ENCODE peak calls at places on chromosomes 16 and 17, in four cellular contexts. One of them, this sample, is unnamed.

GRCh38 chr17:49454050-49454449 is 39.4 kb upstream of the PHB1 start:
- DNase-seq in HepG2: peak
- DNase-seq in WTC11: no peak
- DNase-seq in K562: no peak
- DNase-seq in this sample: no peak

GRCh38 chr17:8105957-8106398 is 12.3 kb downstream of the ALOXE3 start:
- DNase-seq in HepG2: no peak
- DNase-seq in WTC11: no peak
- DNase-seq in K562: no peak
- DNase-seq in this sample: no peak

GRCh38 chr17:51850206-51850605 is 308.3 kb downstream of the CA10 start:
- DNase-seq in HepG2: peak
- DNase-seq in WTC11: no peak
- DNase-seq in K562: no peak
- DNase-seq in this sample: no peak

GRCh38 chr17:38868095-38868967 is 1.5 kb upstream of the LASP1 start:
- DNase-seq in HepG2: peak
- DNase-seq in WTC11: no peak
- DNase-seq in K562: no peak
- DNase-seq in this sample: no peak

GRCh38 chr17:9982159-9982558 is 77.1 kb upstream of the RCVRN start:
- DNase-seq in HepG2: peak
- DNase-seq in WTC11: peak
- DNase-seq in K562: peak
- DNase-seq in this sample: peak

GRCh38 chr17:44733753-44734152 is 25.0 kb upstream of the ADAM11 start:
- DNase-seq in HepG2: peak
- DNase-seq in WTC11: peak
- DNase-seq in K562: no peak
- DNase-seq in this sample: peak

GRCh38 chr16:88442811-88443576 is 10.1 kb upstream of the ZFPM1 start:
- DNase-seq in HepG2: peak
- DNase-seq in WTC11: peak
- DNase-seq in K562: peak
- DNase-seq in this sample: peak

GRCh38 chr17:6591599-6592158 is 35.3 kb upstream of the PITPNM3 start:
- DNase-seq in HepG2: peak
- DNase-seq in WTC11: no peak
- DNase-seq in K562: no peak
- DNase-seq in this sample: no peak

GRCh38 chr16:75402821-75403475 is 30.4 kb downstream of the CFDP1 start:
- DNase-seq in HepG2: peak
- DNase-seq in WTC11: no peak
- DNase-seq in K562: peak
- DNase-seq in this sample: peak

GRCh38 chr16:89224665-89225064 is 7.2 kb downstream of the ZNF778 start:
- DNase-seq in HepG2: no peak
- DNase-seq in WTC11: no peak
- DNase-seq in K562: no peak
- DNase-seq in this sample: no peak

GRCh38 chr16:17149904-17150483 is 320.8 kb downstream of the XYLT1 start:
- DNase-seq in HepG2: peak
- DNase-seq in WTC11: no peak
- DNase-seq in K562: no peak
- DNase-seq in this sample: no peak

GRCh38 chr16:49544828-49545227 is 171.2 kb downstream of the C16orf78 start:
- DNase-seq in HepG2: no peak
- DNase-seq in WTC11: no peak
- DNase-seq in K562: no peak
- DNase-seq in this sample: no peak

GRCh38 chr16:66561381-66562080 is 4.7 kb upstream of the CMTM1 start:
- DNase-seq in HepG2: no peak
- DNase-seq in WTC11: no peak
- DNase-seq in K562: no peak
- DNase-seq in this sample: no peak

GRCh38 chr17:80698297-80698696 is 153.7 kb downstream of the RPTOR start:
- DNase-seq in HepG2: no peak
- DNase-seq in WTC11: no peak
- DNase-seq in K562: no peak
- DNase-seq in this sample: no peak

GRCh38 chr17:6421700-6422604 is 13.0 kb downstream of the AIPL1 start:
- DNase-seq in HepG2: peak
- DNase-seq in WTC11: peak
- DNase-seq in K562: peak
- DNase-seq in this sample: peak

GRCh38 chr17:56593741-56594527 is 435 bp downstream of the NOG start:
- DNase-seq in HepG2: peak
- DNase-seq in WTC11: peak
- DNase-seq in K562: no peak
- DNase-seq in this sample: peak

GRCh38 chr17:73592531-73592961 is 51.7 kb downstream of the SDK2 start:
- DNase-seq in HepG2: no peak
- DNase-seq in WTC11: no peak
- DNase-seq in K562: no peak
- DNase-seq in this sample: no peak

GRCh38 chr16:22235839-22236745 is 30.0 kb downstream of the EEF2K start:
- DNase-seq in HepG2: no peak
- DNase-seq in WTC11: no peak
- DNase-seq in K562: no peak
- DNase-seq in this sample: no peak

GRCh38 chr16:54879681-54880080 is 51.0 kb upstream of the IRX5 start:
- DNase-seq in HepG2: no peak
- DNase-seq in WTC11: no peak
- DNase-seq in K562: no peak
- DNase-seq in this sample: no peak

GRCh38 chr17:956905-957304 is 22.7 kb downstream of the NXN start:
- DNase-seq in HepG2: no peak
- DNase-seq in WTC11: no peak
- DNase-seq in K562: no peak
- DNase-seq in this sample: no peak

GRCh38 chr16:84059111-84059510 is 16.5 kb upstream of the SLC38A8 start:
- DNase-seq in HepG2: no peak
- DNase-seq in WTC11: no peak
- DNase-seq in K562: no peak
- DNase-seq in this sample: no peak

GRCh38 chr17:49610883-49611584 is 35.4 kb downstream of the NXPH3 start:
- DNase-seq in HepG2: peak
- DNase-seq in WTC11: no peak
- DNase-seq in K562: no peak
- DNase-seq in this sample: no peak

GRCh38 chr17:38628441-38628840 is 22.7 kb upstream of the SRCIN1 start:
- DNase-seq in HepG2: peak
- DNase-seq in WTC11: peak
- DNase-seq in K562: peak
- DNase-seq in this sample: peak

GRCh38 chr16:70687172-70687531 is 1.3 kb upstream of the MTSS2 start:
- DNase-seq in HepG2: no peak
- DNase-seq in WTC11: no peak
- DNase-seq in K562: no peak
- DNase-seq in this sample: no peak

GRCh38 chr16:85798283-85798776 is 1.0 kb downstream of the EMC8 start:
- DNase-seq in HepG2: peak
- DNase-seq in WTC11: no peak
- DNase-seq in K562: no peak
- DNase-seq in this sample: no peak

GRCh38 chr17:43917348-43918025 is 10.2 kb upstream of the MPP2 start:
- DNase-seq in HepG2: no peak
- DNase-seq in WTC11: peak
- DNase-seq in K562: peak
- DNase-seq in this sample: no peak

GRCh38 chr16:68417711-68418301 is 30.5 kb downstream of the SMPD3 start:
- DNase-seq in HepG2: no peak
- DNase-seq in WTC11: no peak
- DNase-seq in K562: no peak
- DNase-seq in this sample: no peak

GRCh38 chr16:3767333-3767977 is 50.1 kb upstream of the TRAP1 start:
- DNase-seq in HepG2: no peak
- DNase-seq in WTC11: no peak
- DNase-seq in K562: no peak
- DNase-seq in this sample: no peak
- TF ChIP-seq ELF4 in HepG2: no peak
- TF ChIP-seq ELF4 in WTC11: no peak
- TF ChIP-seq ELF4 in K562: no peak
- TF ChIP-seq ELF4 in this sample: no peak

DNA sequence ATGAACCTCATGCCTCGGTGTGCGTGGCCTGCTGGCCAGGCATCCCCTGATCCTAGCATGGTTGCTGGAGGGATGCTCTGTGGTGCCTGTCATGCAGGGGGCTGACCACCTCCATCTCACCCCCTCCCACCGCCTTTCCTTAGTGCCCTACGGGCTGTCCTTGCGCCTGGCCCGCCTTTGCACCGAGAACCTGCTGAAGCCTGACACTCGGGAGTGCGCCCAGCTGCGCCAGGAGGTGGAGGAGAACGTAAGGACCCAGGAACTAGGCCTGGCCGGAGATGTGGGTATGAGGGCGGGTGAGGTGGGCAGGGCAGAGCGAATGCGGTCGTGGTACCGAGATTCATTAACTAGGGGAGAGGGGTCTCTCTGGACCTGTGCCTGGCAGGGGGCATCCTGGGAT is 19.0 kb downstream of the ITGB4 start:
- DNase-seq in HepG2: no peak
- DNase-seq in WTC11: no peak
- DNase-seq in K562: no peak
- DNase-seq in this sample: no peak
- TF ChIP-seq ELF4 in HepG2: no peak
- TF ChIP-seq ELF4 in WTC11: no peak
- TF ChIP-seq ELF4 in K562: no peak
- TF ChIP-seq ELF4 in this sample: no peak

DNA sequence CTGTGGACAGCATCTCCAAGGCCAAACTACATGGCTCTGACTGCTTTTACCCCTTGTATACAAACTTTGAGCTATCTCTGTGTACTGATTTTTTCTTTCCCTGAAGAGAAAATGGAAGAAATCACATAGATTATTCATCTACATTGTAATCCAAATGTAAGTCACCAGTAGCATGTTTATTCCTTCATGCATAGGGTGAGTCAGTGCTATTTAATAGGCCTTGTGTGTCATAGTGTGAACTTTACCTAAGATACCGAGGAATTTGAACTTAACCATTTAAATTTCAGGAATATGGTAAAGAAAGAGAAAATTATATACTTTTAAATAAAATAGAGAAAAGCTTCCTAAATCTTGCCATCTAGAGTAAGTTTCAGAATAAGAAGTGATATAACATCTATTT is 16.5 kb downstream of the PHKB start:
- DNase-seq in HepG2: no peak
- DNase-seq in WTC11: no peak
- DNase-seq in K562: no peak
- DNase-seq in this sample: no peak
- TF ChIP-seq ELF4 in HepG2: no peak
- TF ChIP-seq ELF4 in WTC11: no peak
- TF ChIP-seq ELF4 in K562: no peak
- TF ChIP-seq ELF4 in this sample: no peak

GRCh38 chr17:46011711-46012505 is 12.9 kb downstream of the STH start:
- DNase-seq in HepG2: no peak
- DNase-seq in WTC11: no peak
- DNase-seq in K562: no peak
- DNase-seq in this sample: no peak
- TF ChIP-seq ELF4 in HepG2: no peak
- TF ChIP-seq ELF4 in WTC11: no peak
- TF ChIP-seq ELF4 in K562: no peak
- TF ChIP-seq ELF4 in this sample: no peak

This sample was measured in HEK293T.